ENCODE peak calls at places on chromosome 22, in ten cellular contexts. One of them, this sample, is unnamed.

GRCh38 chr22:25137577-25138525 is 61.8 kb upstream of the CRYBB3 start:
- DNase-seq in colonic mucosa: peak
- DNase-seq in lower lobe of right lung: no peak
- DNase-seq in cardiac fibroblast: peak
- DNase-seq in HFF-Myc: no peak
- DNase-seq in CD4-positive, alpha-beta T cell: no peak
- DNase-seq in osteocyte: no peak
- DNase-seq in fibroblast of villous mesenchyme: no peak
- DNase-seq in body of pancreas: peak
- DNase-seq in transverse colon: no peak
- DNase-seq in this sample: no peak

GRCh38 chr22:33013531-33014162 is 44.5 kb downstream of the SYN3 start:
- DNase-seq in osteocyte: peak
- DNase-seq in CD4-positive, alpha-beta T cell: no peak
- DNase-seq in fibroblast of villous mesenchyme: no peak
- DNase-seq in transverse colon: no peak
- DNase-seq in cardiac fibroblast: no peak
- DNase-seq in colonic mucosa: no peak
- DNase-seq in lower lobe of right lung: no peak
- DNase-seq in body of pancreas: no peak
- DNase-seq in HFF-Myc: no peak
- DNase-seq in this sample: no peak

GRCh38 chr22:29030016-29030617 is 31.5 kb downstream of the C22orf31 start:
- DNase-seq in CD4-positive, alpha-beta T cell: no peak
- DNase-seq in lower lobe of right lung: no peak
- DNase-seq in colonic mucosa: peak
- DNase-seq in fibroblast of villous mesenchyme: peak
- DNase-seq in HFF-Myc: no peak
- DNase-seq in body of pancreas: peak
- DNase-seq in transverse colon: no peak
- DNase-seq in cardiac fibroblast: peak
- DNase-seq in osteocyte: no peak
- DNase-seq in this sample: no peak

GRCh38 chr22:44430716-44431115 is 67.3 kb downstream of the RTL6 start:
- DNase-seq in lower lobe of right lung: no peak
- DNase-seq in colonic mucosa: no peak
- DNase-seq in osteocyte: no peak
- DNase-seq in body of pancreas: no peak
- DNase-seq in cardiac fibroblast: no peak
- DNase-seq in transverse colon: no peak
- DNase-seq in CD4-positive, alpha-beta T cell: no peak
- DNase-seq in fibroblast of villous mesenchyme: no peak
- DNase-seq in HFF-Myc: no peak
- DNase-seq in this sample: no peak

GRCh38 chr22:20601308-20601707 is 93.9 kb downstream of the MED15 start:
- DNase-seq in transverse colon: no peak
- DNase-seq in cardiac fibroblast: no peak
- DNase-seq in osteocyte: no peak
- DNase-seq in lower lobe of right lung: no peak
- DNase-seq in colonic mucosa: no peak
- DNase-seq in body of pancreas: no peak
- DNase-seq in HFF-Myc: no peak
- DNase-seq in CD4-positive, alpha-beta T cell: no peak
- DNase-seq in fibroblast of villous mesenchyme: no peak
- DNase-seq in this sample: no peak

GRCh38 chr22:20055654-20056053 is 24.4 kb upstream of the DGCR8 start:
- DNase-seq in fibroblast of villous mesenchyme: no peak
- DNase-seq in CD4-positive, alpha-beta T cell: no peak
- DNase-seq in transverse colon: no peak
- DNase-seq in colonic mucosa: no peak
- DNase-seq in osteocyte: no peak
- DNase-seq in cardiac fibroblast: no peak
- DNase-seq in lower lobe of right lung: no peak
- DNase-seq in body of pancreas: no peak
- DNase-seq in HFF-Myc: no peak
- DNase-seq in this sample: no peak

GRCh38 chr22:29152381-29153138 is 53.1 kb upstream of the EMID1 start:
- DNase-seq in transverse colon: no peak
- DNase-seq in body of pancreas: no peak
- DNase-seq in fibroblast of villous mesenchyme: no peak
- DNase-seq in CD4-positive, alpha-beta T cell: no peak
- DNase-seq in colonic mucosa: peak
- DNase-seq in HFF-Myc: no peak
- DNase-seq in osteocyte: no peak
- DNase-seq in lower lobe of right lung: no peak
- DNase-seq in cardiac fibroblast: peak
- DNase-seq in this sample: no peak

GRCh38 chr22:28955817-28956216 is 72.4 kb downstream of the ZNRF3 start:
- DNase-seq in HFF-Myc: no peak
- DNase-seq in CD4-positive, alpha-beta T cell: peak
- DNase-seq in osteocyte: no peak
- DNase-seq in transverse colon: peak
- DNase-seq in cardiac fibroblast: no peak
- DNase-seq in body of pancreas: no peak
- DNase-seq in colonic mucosa: no peak
- DNase-seq in lower lobe of right lung: no peak
- DNase-seq in fibroblast of villous mesenchyme: peak
- DNase-seq in this sample: peak

GRCh38 chr22:20804650-20805049 is 30.7 kb downstream of the SERPIND1 start:
- DNase-seq in HFF-Myc: no peak
- DNase-seq in fibroblast of villous mesenchyme: no peak
- DNase-seq in cardiac fibroblast: no peak
- DNase-seq in osteocyte: no peak
- DNase-seq in lower lobe of right lung: no peak
- DNase-seq in colonic mucosa: no peak
- DNase-seq in transverse colon: no peak
- DNase-seq in CD4-positive, alpha-beta T cell: no peak
- DNase-seq in body of pancreas: no peak
- DNase-seq in this sample: no peak

GRCh38 chr22:30386960-30387848 is at the start of gene RNF215:
- DNase-seq in transverse colon: peak
- DNase-seq in body of pancreas: peak
- DNase-seq in CD4-positive, alpha-beta T cell: peak
- DNase-seq in fibroblast of villous mesenchyme: peak
- DNase-seq in cardiac fibroblast: peak
- DNase-seq in colonic mucosa: peak
- DNase-seq in HFF-Myc: no peak
- DNase-seq in osteocyte: peak
- DNase-seq in lower lobe of right lung: peak
- DNase-seq in this sample: peak

GRCh38 chr22:37274380-37274862 is 7.9 kb upstream of the CYTH4 start:
- DNase-seq in HFF-Myc: no peak
- DNase-seq in body of pancreas: no peak
- DNase-seq in transverse colon: peak
- DNase-seq in osteocyte: no peak
- DNase-seq in fibroblast of villous mesenchyme: no peak
- DNase-seq in cardiac fibroblast: no peak
- DNase-seq in CD4-positive, alpha-beta T cell: no peak
- DNase-seq in colonic mucosa: peak
- DNase-seq in lower lobe of right lung: peak
- DNase-seq in this sample: peak

GRCh38 chr22:34324763-34325162 is 404.5 kb upstream of the LARGE1 start:
- DNase-seq in body of pancreas: no peak
- DNase-seq in transverse colon: no peak
- DNase-seq in osteocyte: no peak
- DNase-seq in lower lobe of right lung: no peak
- DNase-seq in CD4-positive, alpha-beta T cell: no peak
- DNase-seq in fibroblast of villous mesenchyme: no peak
- DNase-seq in colonic mucosa: no peak
- DNase-seq in HFF-Myc: no peak
- DNase-seq in cardiac fibroblast: no peak
- DNase-seq in this sample: no peak

GRCh38 chr22:35777335-35777975 is 59.8 kb downstream of the APOL5 start:
- DNase-seq in transverse colon: no peak
- DNase-seq in lower lobe of right lung: no peak
- DNase-seq in colonic mucosa: no peak
- DNase-seq in body of pancreas: no peak
- DNase-seq in CD4-positive, alpha-beta T cell: no peak
- DNase-seq in HFF-Myc: peak
- DNase-seq in fibroblast of villous mesenchyme: peak
- DNase-seq in osteocyte: no peak
- DNase-seq in cardiac fibroblast: peak
- DNase-seq in this sample: no peak

GRCh38 chr22:37896181-37896592 is 9.9 kb upstream of the MICALL1 start:
- DNase-seq in colonic mucosa: peak
- DNase-seq in osteocyte: no peak
- DNase-seq in transverse colon: peak
- DNase-seq in fibroblast of villous mesenchyme: peak
- DNase-seq in CD4-positive, alpha-beta T cell: peak
- DNase-seq in lower lobe of right lung: no peak
- DNase-seq in body of pancreas: no peak
- DNase-seq in HFF-Myc: no peak
- DNase-seq in cardiac fibroblast: peak
- DNase-seq in this sample: peak

GRCh38 chr22:29152045-29152380 is 53.7 kb upstream of the EMID1 start:
- DNase-seq in CD4-positive, alpha-beta T cell: no peak
- DNase-seq in fibroblast of villous mesenchyme: no peak
- DNase-seq in transverse colon: no peak
- DNase-seq in HFF-Myc: no peak
- DNase-seq in lower lobe of right lung: no peak
- DNase-seq in cardiac fibroblast: no peak
- DNase-seq in osteocyte: no peak
- DNase-seq in colonic mucosa: no peak
- DNase-seq in body of pancreas: no peak
- DNase-seq in this sample: no peak

DNA sequence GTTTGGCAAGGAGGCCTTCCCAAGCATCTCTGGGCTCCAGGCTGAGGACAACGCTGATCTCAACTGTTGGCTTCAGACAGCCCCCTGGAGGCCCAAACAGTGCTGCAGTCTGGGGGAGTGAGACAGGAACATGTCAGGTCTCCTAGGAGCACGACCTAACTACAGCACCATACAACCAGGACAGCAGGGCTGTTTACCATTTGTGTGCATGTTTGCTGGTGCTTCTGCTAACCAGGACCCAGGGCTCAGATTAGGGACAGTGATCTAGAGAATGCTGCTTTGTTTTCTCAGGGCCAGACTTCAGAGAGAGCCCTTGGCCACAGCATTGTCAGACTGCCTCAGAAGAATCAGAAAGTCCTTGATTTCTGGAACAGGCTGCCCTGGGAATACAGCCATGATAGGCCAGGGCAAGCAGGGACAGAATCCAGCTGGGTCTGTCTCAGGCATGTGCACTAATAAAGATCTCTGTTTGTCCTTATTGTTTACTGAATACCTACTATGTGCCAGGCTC is 126.5 kb downstream of the VPREB1 start:
- DNase-seq in colonic mucosa: no peak
- DNase-seq in osteocyte: peak
- DNase-seq in lower lobe of right lung: no peak
- DNase-seq in body of pancreas: no peak
- DNase-seq in HFF-Myc: no peak
- DNase-seq in transverse colon: no peak
- DNase-seq in fibroblast of villous mesenchyme: no peak
- DNase-seq in cardiac fibroblast: peak
- DNase-seq in CD4-positive, alpha-beta T cell: no peak
- DNase-seq in this sample: no peak
- TF ChIP-seq CTCF in colonic mucosa: no peak
- TF ChIP-seq CTCF in osteocyte: no peak
- TF ChIP-seq CTCF in lower lobe of right lung: no peak
- TF ChIP-seq CTCF in body of pancreas: no peak
- TF ChIP-seq CTCF in HFF-Myc: no peak
- TF ChIP-seq CTCF in transverse colon: no peak
- TF ChIP-seq CTCF in fibroblast of villous mesenchyme: peak
- TF ChIP-seq CTCF in cardiac fibroblast: no peak
- TF ChIP-seq CTCF in CD4-positive, alpha-beta T cell: no peak
- TF ChIP-seq CTCF in this sample: peak

GRCh38 chr22:50236731-50237409 is 8.0 kb downstream of the TUBGCP6 start:
- DNase-seq in CD4-positive, alpha-beta T cell: no peak
- DNase-seq in cardiac fibroblast: peak
- DNase-seq in HFF-Myc: no peak
- DNase-seq in fibroblast of villous mesenchyme: peak
- DNase-seq in osteocyte: no peak
- DNase-seq in transverse colon: no peak
- DNase-seq in lower lobe of right lung: no peak
- DNase-seq in colonic mucosa: no peak
- DNase-seq in body of pancreas: no peak
- DNase-seq in this sample: no peak
- TF ChIP-seq CTCF in CD4-positive, alpha-beta T cell: no peak
- TF ChIP-seq CTCF in cardiac fibroblast: peak
- TF ChIP-seq CTCF in HFF-Myc: peak
- TF ChIP-seq CTCF in fibroblast of villous mesenchyme: peak
- TF ChIP-seq CTCF in osteocyte: peak
- TF ChIP-seq CTCF in transverse colon: no peak
- TF ChIP-seq CTCF in lower lobe of right lung: peak
- TF ChIP-seq CTCF in colonic mucosa: peak
- TF ChIP-seq CTCF in body of pancreas: no peak
- TF ChIP-seq CTCF in this sample: peak

GRCh38 chr22:49046546-49047305 is 780.9 kb downstream of the BRD1 start:
- DNase-seq in body of pancreas: peak
- DNase-seq in CD4-positive, alpha-beta T cell: no peak
- DNase-seq in cardiac fibroblast: no peak
- DNase-seq in osteocyte: no peak
- DNase-seq in HFF-Myc: no peak
- DNase-seq in colonic mucosa: peak
- DNase-seq in transverse colon: no peak
- DNase-seq in lower lobe of right lung: no peak
- DNase-seq in fibroblast of villous mesenchyme: no peak
- DNase-seq in this sample: no peak
- TF ChIP-seq CTCF in body of pancreas: peak
- TF ChIP-seq CTCF in CD4-positive, alpha-beta T cell: no peak
- TF ChIP-seq CTCF in cardiac fibroblast: no peak
- TF ChIP-seq CTCF in osteocyte: peak
- TF ChIP-seq CTCF in HFF-Myc: no peak
- TF ChIP-seq CTCF in colonic mucosa: no peak
- TF ChIP-seq CTCF in transverse colon: no peak
- TF ChIP-seq CTCF in lower lobe of right lung: peak
- TF ChIP-seq CTCF in fibroblast of villous mesenchyme: no peak
- TF ChIP-seq CTCF in this sample: no peak

DNA sequence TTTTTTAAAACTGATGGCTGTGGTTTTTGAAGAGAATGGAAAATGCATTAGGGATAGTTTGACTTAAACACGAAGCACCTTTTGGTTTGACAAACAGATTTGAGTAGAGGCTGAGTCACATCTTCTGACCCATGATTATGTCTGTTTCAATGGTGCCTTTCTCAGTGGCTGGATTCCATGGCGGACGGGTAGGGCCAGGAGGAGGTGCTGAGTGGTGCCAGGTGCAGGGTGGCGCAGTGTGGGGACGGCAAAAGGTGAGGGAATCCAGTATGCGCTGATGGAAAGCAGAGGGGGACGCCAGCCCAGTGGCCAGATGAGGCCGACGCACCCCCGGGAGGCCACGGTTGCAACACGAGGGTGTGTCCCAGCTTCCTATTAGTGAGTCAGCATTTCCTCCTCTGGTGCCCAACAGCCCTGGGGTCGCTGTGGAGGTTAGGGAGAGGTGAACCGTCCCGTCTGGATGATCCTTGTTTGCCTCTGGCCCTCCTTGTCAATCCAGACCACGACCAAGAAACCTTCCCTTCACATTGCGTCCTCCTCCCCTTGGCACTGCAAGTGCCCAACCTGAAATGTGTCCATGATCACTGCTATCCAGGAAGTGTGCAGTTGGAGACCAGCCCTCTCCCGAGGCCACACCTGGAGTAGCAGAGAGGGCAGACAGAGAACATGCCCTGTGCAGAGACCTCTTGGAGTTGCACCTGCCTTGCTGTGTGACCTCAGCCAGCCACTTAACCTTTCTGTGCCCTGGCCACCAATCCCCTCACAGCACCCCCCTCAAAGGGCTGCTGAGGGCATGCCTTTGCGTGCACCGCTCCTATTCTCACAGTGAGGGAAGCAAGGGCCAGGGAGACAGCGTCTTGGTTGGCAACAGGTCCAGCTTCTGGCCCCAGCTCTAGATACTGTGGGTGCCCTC is 32.5 kb upstream of the ATXN10 start:
- DNase-seq in transverse colon: peak
- DNase-seq in HFF-Myc: no peak
- DNase-seq in lower lobe of right lung: peak
- DNase-seq in cardiac fibroblast: peak
- DNase-seq in osteocyte: no peak
- DNase-seq in colonic mucosa: peak
- DNase-seq in CD4-positive, alpha-beta T cell: no peak
- DNase-seq in fibroblast of villous mesenchyme: peak
- DNase-seq in body of pancreas: no peak
- DNase-seq in this sample: no peak
- TF ChIP-seq CTCF in transverse colon: no peak
- TF ChIP-seq CTCF in HFF-Myc: no peak
- TF ChIP-seq CTCF in lower lobe of right lung: no peak
- TF ChIP-seq CTCF in cardiac fibroblast: no peak
- TF ChIP-seq CTCF in osteocyte: no peak
- TF ChIP-seq CTCF in colonic mucosa: no peak
- TF ChIP-seq CTCF in CD4-positive, alpha-beta T cell: no peak
- TF ChIP-seq CTCF in fibroblast of villous mesenchyme: no peak
- TF ChIP-seq CTCF in body of pancreas: no peak
- TF ChIP-seq CTCF in this sample: no peak